ENCODE peak calls at places on chromosome 16, in seven cellular contexts. L is OCI-LY7, Z is PC-3, U is astrocyte, C is mammary epithelial cell, O is A549, T is H9. J is an unnamed sample.

GRCh38 chr16:83899272-83899897 is 470 bp downstream of the MLYCD start:
- DNase-seq in L (peak), Z (peak), U (peak), C (peak), O (peak), T (peak), J (peak)

GRCh38 chr16:50160495-50161164 is 7.5 kb downstream of the TENT4B start:
- DNase-seq in L (no peak), Z (no peak), U (peak), C (no peak), O (no peak), T (no peak), J (peak)

GRCh38 chr16:2043980-2044451 is 3.6 kb downstream of the NTHL1 start:
- DNase-seq in L (no peak), Z (no peak), U (no peak), C (no peak), O (no peak), T (no peak), J (no peak)

GRCh38 chr16:15757630-15758251 is 99.1 kb downstream of the MYH11 start:
- DNase-seq in L (peak), Z (no peak), U (no peak), C (no peak), O (no peak), T (peak), J (no peak)

GRCh38 chr16:4064950-4065352 is 51.3 kb downstream of the ADCY9 start:
- DNase-seq in L (no peak), Z (no peak), U (no peak), C (no peak), O (no peak), T (no peak), J (no peak)

GRCh38 chr16:24826817-24827566 is 18.8 kb upstream of the SLC5A11 start:
- DNase-seq in L (no peak), Z (no peak), U (no peak), C (no peak), O (no peak), T (no peak), J (peak)

GRCh38 chr16:31216552-31217530 is at the start of gene PYDC1:
- DNase-seq in L (no peak), Z (no peak), U (no peak), C (no peak), O (no peak), T (peak), J (peak)

GRCh38 chr16:46607529-46607928 is 13.7 kb downstream of the SHCBP1 start:
- DNase-seq in L (peak), Z (peak), U (peak), C (peak), O (peak), T (no peak), J (no peak)

GRCh38 chr16:75433732-75434413 is 570 bp upstream of the CFDP1 start:
- DNase-seq in L (no peak), Z (peak), U (peak), C (peak), O (peak), T (peak), J (peak)

GRCh38 chr16:14418795-14419225 is 211.2 kb downstream of the PARN start:
- DNase-seq in L (no peak), Z (no peak), U (no peak), C (no peak), O (no peak), T (no peak), J (no peak)

GRCh38 chr16:16019488-16019887 is 70.1 kb downstream of the ABCC1 start:
- DNase-seq in L (no peak), Z (peak), U (peak), C (peak), O (peak), T (no peak), J (peak)

GRCh38 chr16:24102120-24102740 is 153.9 kb upstream of the CACNG3 start:
- DNase-seq in L (no peak), Z (no peak), U (no peak), C (no peak), O (no peak), T (no peak), J (no peak)

GRCh38 chr16:84357191-84357651 is 11.1 kb upstream of the ATP2C2 start:
- DNase-seq in L (no peak), Z (peak), U (peak), C (peak), O (no peak), T (no peak), J (peak)

GRCh38 chr16:24731722-24732419 is 2.4 kb downstream of the TNRC6A start:
- DNase-seq in L (no peak), Z (no peak), U (no peak), C (no peak), O (no peak), T (no peak), J (no peak)

GRCh38 chr16:57470683-57471082 is 8.2 kb downstream of the POLR2C start:
- DNase-seq in L (no peak), Z (no peak), U (no peak), C (no peak), O (peak), T (peak), J (no peak)

GRCh38 chr16:5938607-5939006 is 841.0 kb upstream of the EEF2KMT start:
- DNase-seq in L (no peak), Z (no peak), U (no peak), C (no peak), O (no peak), T (no peak), J (no peak)

GRCh38 chr16:83779881-83780280 is 27.9 kb upstream of the HSBP1 start:
- DNase-seq in L (no peak), Z (peak), U (peak), C (no peak), O (no peak), T (no peak), J (peak)

GRCh38 chr16:52474679-52475078 is 72.3 kb downstream of the TOX3 start:
- DNase-seq in L (no peak), Z (no peak), U (no peak), C (no peak), O (no peak), T (no peak), J (no peak)

GRCh38 chr16:4846503-4846900 is 586 bp downstream of the GLYR1 start:
- DNase-seq in L (peak), Z (peak), U (peak), C (peak), O (peak), T (peak), J (peak)

GRCh38 chr16:57704905-57705852 is 10.6 kb downstream of the DRC7 start:
- DNase-seq in L (no peak), Z (no peak), U (no peak), C (no peak), O (no peak), T (no peak), J (no peak)

GRCh38 chr16:52398021-52398420 is 148.9 kb downstream of the TOX3 start:
- DNase-seq in L (no peak), Z (no peak), U (no peak), C (no peak), O (no peak), T (no peak), J (no peak)

GRCh38 chr16:89330177-89330856 is 112.8 kb downstream of the ZNF778 start:
- DNase-seq in L (no peak), Z (peak), U (peak), C (peak), O (peak), T (peak), J (peak)

GRCh38 chr16:48347980-48348379 is 37.2 kb downstream of the SIAH1 start:
- DNase-seq in L (no peak), Z (no peak), U (no peak), C (no peak), O (no peak), T (no peak), J (no peak)
- H3K4me2 ChIP-seq in L (no peak), Z (no peak), U (no peak), C (no peak), O (no peak), T (no peak), J (no peak)

GRCh38 chr16:68267612-68268405 is 3.5 kb downstream of the SLC7A6 start:
- DNase-seq in L (no peak), Z (no peak), U (no peak), C (no peak), O (no peak), T (peak), J (no peak)
- H3K4me2 ChIP-seq in L (peak), Z (no peak), U (peak), C (no peak), O (peak), T (no peak), J (peak)

GRCh38 chr16:11793840-11794239 is 3.2 kb downstream of the ZC3H7A start:
- DNase-seq in L (no peak), Z (no peak), U (no peak), C (peak), O (no peak), T (no peak), J (peak)

GRCh38 chr16:11792404-11793260 is 4.4 kb downstream of the ZC3H7A start:
- DNase-seq in L (no peak), Z (no peak), U (no peak), C (no peak), O (no peak), T (no peak), J (peak)

GRCh38 chr16:11794991-11795886 is 1.8 kb downstream of the ZC3H7A start:
- DNase-seq in L (no peak), Z (no peak), U (no peak), C (no peak), O (no peak), T (no peak), J (no peak)

GRCh38 chr16:11795887-11796226 is 1.2 kb downstream of the ZC3H7A start:
- DNase-seq in L (no peak), Z (no peak), U (no peak), C (no peak), O (no peak), T (no peak), J (no peak)

GRCh38 chr16:11794447-11794846 is 2.6 kb downstream of the ZC3H7A start:
- DNase-seq in L (no peak), Z (no peak), U (no peak), C (no peak), O (no peak), T (no peak), J (peak)
- H3K4me2 ChIP-seq in L (peak), Z (no peak), U (no peak), C (peak), O (no peak), T (no peak), J (peak)

GRCh38 chr16:85623997-85624601 is 11.0 kb downstream of the GSE1 start:
- DNase-seq in L (no peak), Z (no peak), U (no peak), C (no peak), O (no peak), T (no peak), J (no peak)
- H3K4me2 ChIP-seq in L (no peak), Z (no peak), U (no peak), C (no peak), O (no peak), T (no peak), J (no peak)

GRCh38 chr16:79601978-79602609 is 1.6 kb upstream of the MAF start:
- DNase-seq in L (peak), Z (peak), U (peak), C (peak), O (peak), T (peak), J (peak)
- H3K4me2 ChIP-seq in L (peak), Z (peak), U (peak), C (peak), O (peak), T (peak), J (peak)

GRCh38 chr16:66293932-66294331 is 72.6 kb upstream of the CDH5 start:
- DNase-seq in L (no peak), Z (no peak), U (no peak), C (no peak), O (no peak), T (peak), J (no peak)

GRCh38 chr16:66291833-66292232 is 74.7 kb upstream of the CDH5 start:
- DNase-seq in L (no peak), Z (no peak), U (no peak), C (no peak), O (no peak), T (no peak), J (peak)

GRCh38 chr16:66292241-66292935 is 74.1 kb upstream of the CDH5 start:
- DNase-seq in L (no peak), Z (no peak), U (no peak), C (no peak), O (no peak), T (peak), J (no peak)

GRCh38 chr16:66294507-66294906 is 72.0 kb upstream of the CDH5 start:
- DNase-seq in L (no peak), Z (no peak), U (no peak), C (no peak), O (no peak), T (no peak), J (no peak)

DNA sequence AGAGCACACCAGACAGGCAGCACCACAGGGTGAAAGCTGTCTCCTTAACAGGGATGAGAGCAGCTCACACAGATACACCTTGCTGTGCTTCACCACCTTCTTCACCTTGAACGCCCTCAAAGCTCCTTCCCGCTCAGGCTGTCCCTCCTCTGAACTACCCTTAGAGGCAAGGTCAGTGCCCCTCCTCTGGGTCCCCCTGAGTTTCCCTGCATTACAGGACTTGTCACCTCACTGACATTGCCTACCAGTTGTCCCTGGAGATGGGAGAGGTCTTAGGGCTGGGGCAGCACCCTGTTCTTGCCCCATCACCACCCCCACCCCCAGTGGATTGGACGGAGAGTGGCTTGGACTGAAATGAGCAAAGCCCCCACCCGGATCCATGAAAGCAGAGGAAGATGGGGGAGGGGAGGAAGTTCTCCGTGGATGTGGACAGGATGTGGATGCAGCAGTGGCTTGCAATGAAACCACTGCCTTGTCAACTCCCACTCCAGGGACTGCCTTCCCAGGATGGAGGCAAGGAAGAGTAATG is 73.2 kb upstream of the CDH5 start:
- DNase-seq in L (no peak), Z (no peak), U (no peak), C (no peak), O (no peak), T (peak), J (peak)
- H3K4me2 ChIP-seq in L (no peak), Z (no peak), U (no peak), C (no peak), O (no peak), T (no peak), J (no peak)

DNA sequence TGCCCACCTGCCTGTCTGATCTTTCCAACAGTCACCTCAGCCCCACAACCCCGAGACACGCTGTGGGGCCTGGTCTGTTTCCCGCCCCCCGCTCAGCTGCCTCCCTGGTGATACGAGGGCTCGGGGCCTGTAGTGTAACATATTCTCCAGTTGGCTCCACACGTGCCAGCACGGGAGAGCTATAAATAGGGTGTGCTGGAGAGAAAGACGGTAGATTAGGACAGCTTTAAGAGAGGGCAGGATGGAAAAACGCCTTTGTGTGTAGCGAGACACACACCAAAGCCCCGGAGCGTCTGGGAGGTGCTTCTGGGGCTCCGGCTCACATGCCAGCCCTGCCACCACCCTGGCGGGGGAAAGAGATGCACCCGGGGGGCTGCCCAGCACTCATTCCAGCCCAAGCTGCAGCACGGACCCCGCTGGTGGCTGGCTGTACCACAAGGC is 7.4 kb upstream of the MTSS2 start:
- DNase-seq in L (no peak), Z (no peak), U (no peak), C (no peak), O (no peak), T (no peak), J (no peak)
- H3K4me2 ChIP-seq in L (no peak), Z (peak), U (peak), C (peak), O (peak), T (no peak), J (no peak)

GRCh38 chr16:53517851-53518250 is 14.8 kb upstream of the AKTIP start:
- DNase-seq in L (no peak), Z (no peak), U (no peak), C (no peak), O (no peak), T (no peak), J (no peak)
- H3K4me2 ChIP-seq in L (no peak), Z (no peak), U (no peak), C (no peak), O (no peak), T (no peak), J (no peak)

DNA sequence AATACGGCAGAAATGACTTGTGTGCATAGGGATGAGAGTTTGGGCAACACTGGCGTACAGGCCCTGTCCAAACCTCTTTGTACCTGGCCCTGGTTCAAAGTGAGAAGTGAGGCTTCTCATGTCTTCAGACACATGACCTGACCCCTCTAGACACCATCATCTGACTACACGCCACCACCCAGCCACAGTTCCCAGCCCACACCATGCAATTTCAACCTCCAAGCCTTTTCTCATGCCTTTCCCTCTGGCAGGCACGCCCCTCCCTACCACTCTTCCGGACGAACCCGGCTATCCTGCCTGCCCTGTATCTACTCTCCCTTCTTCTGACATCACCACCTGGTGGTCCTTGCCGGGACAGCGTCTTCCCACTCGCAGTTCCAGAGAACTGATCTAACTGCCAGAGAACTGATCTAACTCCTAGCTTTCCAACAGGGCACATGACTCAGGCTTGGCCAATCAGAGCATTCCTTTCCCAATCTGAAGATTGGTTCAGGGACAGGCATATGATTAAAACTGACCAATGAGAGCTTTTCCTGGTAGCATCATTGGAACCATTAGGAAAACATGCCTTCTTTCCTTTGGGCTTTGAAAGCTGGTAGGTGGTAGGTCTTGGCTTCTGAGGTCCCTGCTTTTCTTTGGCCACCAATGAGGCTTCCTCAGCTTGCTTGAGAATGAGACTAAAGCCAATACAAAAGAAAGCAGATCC is 27.0 kb upstream of the IL21R start:
- DNase-seq in L (peak), Z (peak), U (peak), C (peak), O (peak), T (peak), J (peak)
- H3K4me2 ChIP-seq in L (peak), Z (no peak), U (peak), C (no peak), O (no peak), T (no peak), J (peak)

J was measured in osteoblast.